ENCODE peak calls at places on chromosome 20, in ten cellular contexts. B, U, G, E, Y, J, A, N, F and P are unnamed samples.

GRCh38 chr20:59015812-59016711 is 3.2 kb upstream of the TUBB1 start:
- DNase-seq in E (no peak), Y (no peak), G (no peak), N (no peak), F (no peak), U (no peak), A (peak; percentile 26), B (no peak), J (peak; percentile 73), P (no peak)

GRCh38 chr20:9147553-9148024 is 78.7 kb downstream of the PLCB4 start:
- DNase-seq in A (no peak), N (no peak), G (no peak), J (no peak), U (no peak), Y (no peak), B (peak; percentile 15), E (no peak), F (peak; percentile 68), P (no peak)

GRCh38 chr20:16548073-16548672 is 25.1 kb downstream of the KIF16B start:
- DNase-seq in A (no peak), U (no peak), Y (no peak), J (no peak), E (no peak), F (no peak), B (no peak), G (no peak), N (no peak), P (no peak)

GRCh38 chr20:57987659-57988058 is 240.8 kb downstream of the ANKRD60 start:
- DNase-seq in E (no peak), B (no peak), Y (no peak), J (no peak), G (no peak), F (no peak), U (no peak), N (no peak), A (no peak), P (no peak)

GRCh38 chr20:19730716-19731115 is 27.3 kb upstream of the RIN2 start:
- DNase-seq in N (no peak), F (no peak), A (no peak), B (no peak), G (no peak), U (no peak), E (no peak), Y (no peak), J (no peak), P (no peak)

GRCh38 chr20:58571942-58572666 is 56.9 kb upstream of the APCDD1L start:
- DNase-seq in J (no peak), F (peak; percentile 39), Y (no peak), G (no peak), B (peak; percentile 44), N (no peak), E (no peak), U (no peak), A (no peak), P (no peak)

GRCh38 chr20:57384953-57385761 is 6.0 kb upstream of the RBM38 start:
- DNase-seq in U (no peak), N (no peak), B (no peak), A (peak; percentile 13), F (no peak), Y (no peak), G (no peak), E (peak; percentile 43), J (no peak), P (no peak)

GRCh38 chr20:33263784-33264183 is 19.2 kb upstream of the BPIFB1 start:
- DNase-seq in N (no peak), Y (no peak), U (no peak), E (no peak), F (no peak), B (no peak), J (no peak), A (no peak), G (no peak), P (no peak)

GRCh38 chr20:48411906-48412305 is 415.9 kb downstream of the PREX1 start:
- DNase-seq in B (no peak), N (no peak), F (no peak), G (no peak), U (no peak), E (no peak), Y (no peak), J (no peak), A (no peak), P (no peak)

GRCh38 chr20:11511816-11512215 is 405.9 kb upstream of the BTBD3 start:
- DNase-seq in G (no peak), N (no peak), E (no peak), U (no peak), B (no peak), J (no peak), Y (no peak), F (peak; percentile 77), A (no peak), P (no peak)

GRCh38 chr20:20712004-20712473 is 405 bp downstream of the RALGAPA2 start:
- DNase-seq in F (no peak), A (no peak), U (no peak), E (peak; percentile 50), N (no peak), B (no peak), Y (no peak), J (no peak), G (no peak), P (no peak)

GRCh38 chr20:57612916-57613315 is 7.3 kb downstream of the ZBP1 start:
- DNase-seq in J (no peak), E (no peak), F (no peak), N (no peak), B (no peak), U (no peak), G (no peak), A (peak; percentile 13), Y (no peak), P (no peak)